ENCODE peak calls at places on chromosomes 4 and X, in five cellular contexts. E is SK-N-SH, W is K562, L is H1, R is HepG2. D is an unnamed sample.

GRCh38 chr4:42371306-42372063 is 25.8 kb upstream of the SHISA3 start:
- DNase-seq in E (peak; percentile 77), W (no peak), L (no peak), R (peak; percentile 19), D (no peak)

GRCh38 chr4:103046416-103047290 is 27.1 kb upstream of the SLC9B1 start:
- DNase-seq in E (peak; percentile 34), W (peak; percentile 71), L (no peak), R (peak; percentile 50), D (no peak)

GRCh38 chr4:56937262-56937661 is 29.6 kb downstream of the REST start:
- DNase-seq in E (no peak), W (peak; percentile 11), L (no peak), R (no peak), D (no peak)

GRCh38 chr4:44446801-44447562 is 1.6 kb downstream of the KCTD8 start:
- DNase-seq in E (peak; percentile 3), W (no peak), L (peak; percentile 68), R (no peak), D (no peak)

GRCh38 chrX:75303795-75304194 is 29.9 kb downstream of the UPRT start:
- DNase-seq in E (no peak), W (no peak), L (no peak), R (no peak), D (no peak)

GRCh38 chr4:94728056-94728766 is 29.5 kb upstream of the BMPR1B start:
- DNase-seq in E (no peak), W (no peak), L (no peak), R (no peak), D (no peak)

GRCh38 chr4:72094054-72094780 is 62.4 kb downstream of the NPFFR2 start:
- DNase-seq in E (no peak), W (no peak), L (no peak), R (no peak), D (no peak)

GRCh38 chr4:146029147-146029546 is 90.5 kb upstream of the ZNF827 start:
- DNase-seq in E (no peak), W (no peak), L (no peak), R (no peak), D (peak; percentile 48)

DNA sequence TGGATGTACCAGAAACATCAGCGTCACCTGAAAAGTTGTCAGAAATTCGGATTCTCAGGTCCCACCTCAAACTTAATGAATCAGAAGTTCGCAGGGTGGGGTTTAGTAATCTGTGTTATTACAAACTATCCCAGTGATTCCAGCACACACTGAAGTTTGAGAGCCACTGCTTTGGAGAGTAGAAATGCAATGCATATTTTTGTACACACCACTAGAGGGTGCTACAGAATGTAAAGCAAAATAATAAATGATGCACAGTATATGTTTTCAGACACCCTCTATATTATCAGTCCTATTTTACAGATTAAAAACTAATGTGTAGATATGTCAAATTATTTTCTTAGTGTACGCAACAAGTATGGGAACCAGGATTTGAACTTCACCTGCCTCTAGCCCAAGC is 2.5 kb upstream of the MORF4L2 start:
- DNase-seq in E (peak; percentile 27), W (peak; percentile 25), L (no peak), R (peak; percentile 21), D (no peak)
- H2AFZ ChIP-seq in E (peak overlapping the region; percentile 67), W (no peak overlapping the region), L (no peak overlapping the region), R (no peak overlapping the region), D (no peak overlapping the region)

GRCh38 chrX:29687687-29688086 is 527.7 kb upstream of the MAGEB2 start:
- DNase-seq in E (no peak), W (no peak), L (no peak), R (no peak), D (no peak)
- TF ChIP-seq TAF1 in E (no peak), W (no peak), L (no peak), R (no peak), D (no peak)

GRCh38 chr4:8341691-8342090 is 72.1 kb downstream of the HTRA3 start:
- DNase-seq in E (no peak), W (no peak), L (no peak), R (no peak), D (no peak)

GRCh38 chr4:8343051-8343966 is 73.8 kb downstream of the HTRA3 start:
- DNase-seq in E (no peak), W (no peak), L (no peak), R (no peak), D (no peak)

GRCh38 chr4:8343967-8344331 is 74.4 kb downstream of the HTRA3 start:
- DNase-seq in E (no peak), W (no peak), L (no peak), R (no peak), D (no peak)

GRCh38 chr4:8342651-8343050 is 73.1 kb downstream of the HTRA3 start:
- DNase-seq in E (peak; percentile 60), W (no peak), L (peak; percentile 80), R (no peak), D (no peak)

DNA sequence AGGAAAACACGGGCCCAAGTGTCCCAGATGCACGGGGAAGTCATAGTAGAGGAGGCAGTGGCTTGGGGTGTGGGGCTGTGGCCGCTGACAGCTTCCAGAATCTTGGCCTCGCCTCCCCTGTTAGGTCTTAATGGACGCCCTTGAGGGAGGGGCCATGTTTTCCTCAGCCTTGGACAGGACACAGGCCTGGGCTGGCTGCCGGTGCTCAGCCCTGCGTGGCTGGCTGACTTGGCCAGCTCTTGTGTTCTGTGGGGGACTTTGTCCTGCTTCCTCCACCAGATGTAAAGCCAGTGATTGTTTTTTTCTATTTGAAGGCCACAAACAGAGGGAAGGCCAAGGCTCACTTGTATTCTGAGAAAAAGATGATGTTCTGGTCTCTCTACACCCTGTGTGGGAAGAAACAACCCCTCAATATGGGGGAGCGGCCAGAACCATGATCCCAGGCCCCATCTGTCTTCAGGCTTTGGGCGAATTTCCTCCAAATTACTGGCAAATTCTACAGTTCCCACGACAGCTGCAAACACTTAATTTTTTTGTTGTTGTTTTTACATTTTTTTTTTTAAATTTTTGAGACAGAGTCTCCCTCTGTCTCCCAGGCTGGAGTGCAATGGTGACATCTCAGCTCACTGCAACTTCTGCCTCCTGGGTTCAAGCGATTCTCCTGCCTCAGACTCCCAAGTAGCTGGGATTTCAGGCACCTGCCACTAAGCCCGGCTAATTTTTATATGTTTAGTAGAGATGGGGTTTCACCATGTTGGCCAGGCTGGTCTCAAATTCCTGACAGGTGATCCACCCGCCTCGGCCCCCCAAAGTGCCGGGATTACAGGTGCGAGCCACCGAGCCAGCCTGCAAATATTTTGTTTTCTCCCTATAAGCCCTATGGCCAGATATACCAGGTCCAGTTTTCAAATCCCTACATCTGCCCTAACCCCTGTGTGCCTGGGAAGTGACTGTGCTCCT is 71.4 kb downstream of the HTRA3 start:
- DNase-seq in E (no peak), W (no peak), L (no peak), R (no peak), D (no peak)
- H2AFZ ChIP-seq in E (no peak overlapping the region), W (peak overlapping the region; percentile 12), L (no peak overlapping the region), R (no peak overlapping the region), D (no peak overlapping the region)

GRCh38 chr4:78322032-78322431 is 229.5 kb upstream of the ANXA3 start:
- DNase-seq in E (no peak), W (no peak), L (no peak), R (no peak), D (no peak)

GRCh38 chr4:78320353-78320935 is 231.1 kb upstream of the ANXA3 start:
- DNase-seq in E (no peak), W (no peak), L (no peak), R (peak; percentile 18), D (no peak)

GRCh38 chr4:78324625-78325024 is 226.9 kb upstream of the ANXA3 start:
- DNase-seq in E (no peak), W (no peak), L (no peak), R (no peak), D (no peak)

GRCh38 chr4:78325244-78326187 is 226.1 kb upstream of the ANXA3 start:
- DNase-seq in E (no peak), W (no peak), L (no peak), R (no peak), D (no peak)

DNA sequence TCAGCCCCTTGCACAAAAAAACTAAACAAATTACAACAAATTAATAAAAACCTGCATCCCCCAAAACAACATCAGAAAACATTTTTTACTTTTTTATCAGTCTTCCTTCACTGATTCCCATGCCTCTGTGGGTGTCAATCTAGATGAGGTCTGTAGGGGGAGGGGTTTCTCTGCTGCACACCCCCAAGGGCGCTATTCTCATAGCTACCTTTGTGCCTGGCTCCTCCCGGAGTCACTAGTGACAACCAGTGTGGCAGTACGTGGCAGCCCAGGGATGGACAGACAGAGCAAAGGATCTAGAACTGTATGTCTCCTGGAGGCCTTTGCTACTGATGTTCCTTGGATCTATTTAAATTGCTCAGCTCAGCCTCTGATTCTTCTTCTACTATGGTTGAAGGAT is 228.1 kb upstream of the ANXA3 start:
- DNase-seq in E (no peak), W (no peak), L (no peak), R (no peak), D (no peak)
- TF ChIP-seq TAF1 in E (no peak), W (no peak), L (no peak), R (no peak), D (no peak)

GRCh38 chrX:103276581-103277002 is at the start of gene TCEAL5:
- DNase-seq in E (peak; percentile 77), W (no peak), L (peak; percentile 46), R (no peak), D (no peak)
- H2AFZ ChIP-seq in E (no peak within 1 kb of the TSS), W (peak within 1 kb of the TSS; percentile 4), L (no peak within 1 kb of the TSS), R (no peak within 1 kb of the TSS), D (no peak within 1 kb of the TSS)

D was measured in GM12878.